ENCODE peak calls at places on chromosomes 4 and X, in four cellular contexts. Y is fibroblast of the aortic adventitia, L is right lobe of liver, X is nephron progenitor cell. N is an unnamed sample.

GRCh38 chrX:16119353-16120220 is 3.8 kb upstream of the GRPR start:
- DNase-seq in Y (no peak), L (no peak), X (no peak), N (no peak)

GRCh38 chrX:134472041-134472440 is 12.1 kb downstream of the HPRT1 start:
- DNase-seq in Y (no peak), L (no peak), X (no peak), N (no peak)

GRCh38 chrX:44876076-44876475 is 3.1 kb downstream of the KDM6A start:
- DNase-seq in Y (peak), L (no peak), X (no peak), N (no peak)

GRCh38 chrX:32985544-32985943 is 225.8 kb downstream of the DMD start:
- DNase-seq in Y (no peak), L (no peak), X (no peak), N (no peak)

GRCh38 chrX:30283456-30284200 is 25.6 kb downstream of the NR0B1 start:
- DNase-seq in Y (peak), L (no peak), X (no peak), N (no peak)

GRCh38 chrX:104254442-104255115 is at the start of gene ESX1:
- DNase-seq in Y (no peak), L (no peak), X (peak), N (no peak)

GRCh38 chr4:156547891-156548290 is 423.7 kb downstream of the PDGFC start:
- DNase-seq in Y (no peak), L (no peak), X (no peak), N (no peak)

GRCh38 chr4:173332021-173332487 is 2.1 kb downstream of the HMGB2 start:
- DNase-seq in Y (peak), L (no peak), X (no peak), N (no peak)

GRCh38 chrX:103666202-103667107 is 20.0 kb downstream of the MORF4L2 start:
- DNase-seq in Y (no peak), L (no peak), X (no peak), N (no peak)

GRCh38 chr4:41323706-41324105 is 67.0 kb downstream of the UCHL1 start:
- DNase-seq in Y (no peak), L (no peak), X (no peak), N (no peak)

GRCh38 chrX:15382809-15383208 is 1.4 kb downstream of the VEGFD start:
- DNase-seq in Y (no peak), L (no peak), X (no peak), N (no peak)

GRCh38 chr4:8441499-8442091 is 1.0 kb downstream of the TRMT44 start:
- DNase-seq in Y (no peak), L (no peak), X (no peak), N (no peak)

GRCh38 chr4:71270901-71271300 is 67.9 kb upstream of the SLC4A4 start:
- DNase-seq in Y (peak), L (no peak), X (peak), N (no peak)
- TF ChIP-seq CTCF in Y (peak), L (peak), X (peak), N (peak)

GRCh38 chr4:81217794-81218193 is 2.8 kb upstream of the PRKG2 start:
- DNase-seq in Y (no peak), L (no peak), X (no peak), N (no peak)

GRCh38 chr4:81214518-81215218 is 354 bp downstream of the PRKG2 start:
- DNase-seq in Y (peak), L (no peak), X (peak), N (no peak)

GRCh38 chr4:81215219-81215892 is at the start of gene PRKG2:
- DNase-seq in Y (no peak), L (no peak), X (peak), N (no peak)

GRCh38 chr4:81214144-81214517 is 891 bp downstream of the PRKG2 start:
- DNase-seq in Y (no peak), L (no peak), X (no peak), N (no peak)

DNA sequence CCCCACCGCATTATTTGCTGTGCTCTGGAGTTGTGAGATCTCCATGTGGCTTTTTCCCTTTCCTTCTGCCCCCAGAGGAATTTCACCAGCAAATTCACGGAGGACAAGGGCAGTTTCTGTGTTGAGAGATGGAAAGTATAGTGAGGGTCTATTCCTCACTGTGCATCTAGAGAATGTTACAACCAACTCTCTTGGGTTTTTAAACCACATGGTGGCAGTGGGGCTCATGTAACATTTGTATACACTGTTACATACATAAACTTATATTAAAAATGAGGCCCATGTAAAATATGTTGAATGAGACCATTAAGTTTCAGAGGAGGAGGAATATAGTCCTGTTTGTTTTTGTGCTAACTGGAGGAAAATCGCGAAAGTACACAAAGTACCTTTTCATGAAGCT is 914 bp upstream of the PRKG2 start:
- DNase-seq in Y (no peak), L (no peak), X (no peak), N (no peak)
- TF ChIP-seq CTCF in Y (peak), L (no peak), X (no peak), N (no peak)

DNA sequence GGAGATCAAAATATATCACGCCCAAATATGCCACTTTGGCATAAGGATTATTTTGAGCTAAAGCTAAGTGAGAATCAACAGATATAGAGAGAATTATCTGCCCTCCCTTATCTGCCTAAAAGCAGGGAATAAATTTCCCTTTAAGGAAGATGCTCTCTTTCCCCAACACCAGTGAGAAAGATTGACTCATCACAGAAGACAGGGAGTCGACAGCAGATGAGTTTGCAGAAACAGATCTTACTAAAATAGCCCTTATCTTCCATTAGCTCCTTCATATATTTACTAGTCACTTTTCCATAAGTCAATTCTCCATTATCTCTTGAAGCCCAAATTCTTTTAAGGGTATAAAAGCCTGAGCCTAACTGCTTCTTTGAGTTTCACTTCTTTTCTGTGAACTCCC is 156.6 kb downstream of the CAMK2D start:
- DNase-seq in Y (no peak), L (no peak), X (no peak), N (no peak)
- TF ChIP-seq CTCF in Y (no peak), L (no peak), X (no peak), N (no peak)

GRCh38 chr4:78748361-78748760 is 27.8 kb upstream of the BMP2K start:
- DNase-seq in Y (no peak), L (no peak), X (no peak), N (no peak)
- TF ChIP-seq CTCF in Y (no peak), L (no peak), X (no peak), N (no peak)

GRCh38 chrX:108268434-108269080 is 169.7 kb downstream of the COL4A6 start:
- DNase-seq in Y (peak), L (no peak), X (no peak), N (no peak)
- TF ChIP-seq CTCF in Y (no peak), L (no peak), X (no peak), N (no peak)

DNA sequence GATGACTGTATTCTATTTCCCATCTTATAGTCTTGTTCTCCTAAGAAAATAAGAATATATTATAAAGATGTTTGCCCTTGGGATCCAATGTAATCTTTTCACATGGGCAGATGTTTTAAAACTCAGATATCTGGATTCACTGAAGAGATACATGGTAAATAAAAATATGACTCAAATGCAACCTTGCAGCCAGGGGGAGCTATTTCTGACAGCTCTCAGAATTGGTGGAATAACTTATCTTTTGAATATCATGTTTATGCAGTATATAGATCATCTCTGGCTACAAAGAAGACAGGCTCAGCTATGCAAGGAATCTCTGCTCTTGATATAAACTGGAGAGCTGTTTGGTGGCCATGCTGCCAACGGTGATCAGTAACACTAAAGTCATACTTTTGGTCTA is 274.7 kb downstream of the GLUD2 start:
- DNase-seq in Y (no peak), L (no peak), X (no peak), N (no peak)
- TF ChIP-seq CTCF in Y (peak), L (peak), X (no peak), N (peak)

DNA sequence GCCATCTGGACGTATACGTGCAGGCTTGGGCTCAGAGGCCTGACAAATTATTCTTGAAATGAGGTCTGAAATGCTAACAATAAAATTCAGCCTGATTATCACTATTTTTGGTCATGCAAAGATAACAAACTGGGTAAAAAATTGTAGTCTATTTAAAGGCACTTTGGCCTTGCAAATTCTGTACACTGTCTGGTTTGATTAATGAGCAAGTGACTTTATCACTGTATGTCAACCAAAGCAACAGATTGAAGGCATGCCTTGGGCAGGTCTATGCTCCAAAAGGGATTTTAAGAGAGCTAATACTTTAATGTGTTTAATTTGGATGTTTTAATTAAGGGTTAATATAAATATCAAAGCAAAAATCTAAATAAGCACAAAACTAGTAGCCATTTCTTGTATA is 1034.9 kb upstream of the GRID2 start:
- DNase-seq in Y (no peak), L (no peak), X (no peak), N (no peak)
- TF ChIP-seq CTCF in Y (no peak), L (no peak), X (no peak), N (no peak)

GRCh38 chrX:25721564-25721963 is 416.6 kb upstream of the MAGEB18 start:
- DNase-seq in Y (peak), L (no peak), X (no peak), N (no peak)
- TF ChIP-seq CTCF in Y (peak), L (peak), X (peak), N (peak)

GRCh38 chrX:107537815-107538214 is 88.4 kb downstream of the FRMPD3 start:
- DNase-seq in Y (peak), L (no peak), X (peak), N (no peak)
- TF ChIP-seq CTCF in Y (peak), L (peak), X (peak), N (peak)

DNA sequence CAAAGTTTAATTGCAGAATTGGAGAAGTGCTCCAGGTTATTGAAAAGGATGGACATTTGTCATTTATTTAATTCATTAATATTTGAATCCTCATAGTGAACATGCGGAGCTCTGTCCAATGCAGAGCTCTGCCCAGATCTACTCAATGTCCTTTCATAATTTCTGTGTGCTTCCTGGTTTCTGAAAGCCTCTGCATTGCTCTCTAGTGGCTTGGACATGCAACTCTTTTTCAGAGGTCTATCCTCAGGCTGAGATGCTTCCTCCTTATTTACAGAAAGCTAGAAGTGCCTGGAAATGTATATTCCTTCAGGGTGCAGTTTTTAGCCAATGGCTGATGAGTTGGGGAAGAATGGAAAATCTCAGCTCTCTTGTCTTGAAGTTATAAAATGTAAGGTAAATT is 786.1 kb upstream of the AADAT start:
- DNase-seq in Y (no peak), L (no peak), X (no peak), N (no peak)
- TF ChIP-seq CTCF in Y (no peak), L (no peak), X (peak), N (peak)

N was measured in chondrocyte.